ENCODE peak calls at places on chromosomes 1 and 21, in four cellular contexts. L is CD8-positive, alpha-beta memory T cell; S is HFF-Myc; Q is spleen. P is an unnamed sample.

GRCh38 chr1:243496173-243496553 is 240.3 kb downstream of the SDCCAG8 start:
- DNase-seq in L (no peak), S (no peak), Q (no peak), P (no peak)

GRCh38 chr1:155195201-155196102 is 12.2 kb downstream of the THBS3 start:
- DNase-seq in L (no peak), S (no peak), Q (no peak), P (no peak)

GRCh38 chr1:49102752-49103151 is 326.1 kb upstream of the BEND5 start:
- DNase-seq in L (no peak), S (no peak), Q (no peak), P (peak)

GRCh38 chr1:234683127-234683855 is 73.3 kb upstream of the IRF2BP2 start:
- DNase-seq in L (no peak), S (no peak), Q (no peak), P (no peak)

GRCh38 chr1:39104158-39105060 is 78.3 kb downstream of the NDUFS5 start:
- DNase-seq in L (no peak), S (no peak), Q (no peak), P (no peak)

GRCh38 chr1:153627797-153628626 is at the start of gene S100A1:
- DNase-seq in L (no peak), S (no peak), Q (no peak), P (no peak)

GRCh38 chr1:30783244-30783915 is 25.8 kb upstream of the LAPTM5 start:
- DNase-seq in L (no peak), S (no peak), Q (peak), P (no peak)

GRCh38 chr1:200062143-200062542 is 34.6 kb downstream of the NR5A2 start:
- DNase-seq in L (no peak), S (no peak), Q (no peak), P (no peak)

GRCh38 chr1:184971522-184972265 is 2.6 kb downstream of the NIBAN1 start:
- DNase-seq in L (no peak), S (no peak), Q (no peak), P (no peak)

GRCh38 chr1:169680377-169681019 is 30.9 kb downstream of the SELL start:
- DNase-seq in L (no peak), S (no peak), Q (peak), P (no peak)

GRCh38 chr1:46506470-46507219 is 17.0 kb downstream of the DMBX1 start:
- DNase-seq in L (no peak), S (no peak), Q (no peak), P (no peak)

GRCh38 chr1:44239337-44239960 is 26.2 kb downstream of the DMAP1 start:
- DNase-seq in L (no peak), S (no peak), Q (peak), P (no peak)

GRCh38 chr1:163315773-163316374 is 5.9 kb upstream of the NUF2 start:
- DNase-seq in L (peak), S (no peak), Q (no peak), P (peak)

GRCh38 chr21:36784942-36785341 is 86.0 kb downstream of the SIM2 start:
- DNase-seq in L (no peak), S (no peak), Q (no peak), P (no peak)

GRCh38 chr1:17662296-17662695 is 92.8 kb upstream of the ACTL8 start:
- DNase-seq in L (no peak), S (no peak), Q (no peak), P (no peak)

GRCh38 chr1:178051071-178051470 is 42.8 kb upstream of the RASAL2 start:
- DNase-seq in L (no peak), S (no peak), Q (no peak), P (no peak)

GRCh38 chr1:45485949-45486348 is 5.0 kb downstream of the TESK2 start:
- DNase-seq in L (no peak), S (no peak), Q (no peak), P (no peak)

GRCh38 chr1:45491464-45492260 is 699 bp upstream of the TESK2 start:
- DNase-seq in L (no peak), S (no peak), Q (peak), P (no peak)

GRCh38 chr1:45490623-45491463 is at the start of gene TESK2:
- DNase-seq in L (peak), S (peak), Q (peak), P (peak)

GRCh38 chr1:45490121-45490622 is 791 bp downstream of the TESK2 start:
- DNase-seq in L (no peak), S (no peak), Q (peak), P (no peak)

DNA sequence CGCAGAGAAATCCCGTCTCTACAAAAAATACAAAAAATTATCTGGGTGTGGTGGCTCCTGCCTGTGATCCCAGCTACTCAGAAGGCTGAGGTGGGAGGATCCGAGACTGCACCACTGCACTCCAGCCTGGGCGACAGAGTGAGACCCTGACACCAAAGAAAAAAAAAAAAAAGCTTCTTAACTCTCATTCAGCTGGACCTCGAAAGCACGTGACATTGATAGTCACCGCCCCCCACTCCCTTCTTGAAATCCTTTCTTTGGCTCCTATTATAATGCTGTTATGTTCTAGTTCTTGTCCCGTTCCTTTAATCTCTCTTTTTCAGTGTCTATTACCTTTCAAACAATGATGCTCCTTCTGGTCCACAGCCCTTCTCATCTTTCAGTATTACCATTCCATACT is 2.0 kb downstream of the TESK2 start:
- DNase-seq in L (no peak), S (no peak), Q (peak), P (no peak)
- H3K4me3 ChIP-seq in L (no peak), S (no peak), Q (no peak), P (no peak)

DNA sequence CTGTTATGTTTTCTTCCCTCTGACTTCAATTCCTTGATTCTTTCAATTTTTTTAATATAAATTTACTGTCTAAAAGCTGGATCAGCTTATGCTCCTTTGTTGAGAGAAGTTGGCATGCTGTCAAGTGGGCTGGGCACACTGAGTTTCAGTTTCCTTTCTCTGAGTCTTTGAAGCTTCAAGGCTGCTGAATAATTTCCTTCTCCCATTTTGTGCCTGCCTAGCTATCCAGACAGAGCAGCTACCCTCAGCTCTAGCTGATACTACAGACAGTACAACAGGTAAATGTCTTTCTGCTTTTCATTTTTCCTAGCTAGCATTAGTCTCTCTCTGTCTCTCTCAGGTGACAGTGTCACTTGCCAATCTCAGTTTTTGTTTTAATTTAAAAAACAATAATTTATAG is at the start of gene IFI44:
- DNase-seq in L (peak), S (peak), Q (peak), P (peak)
- H3K4me3 ChIP-seq in L (peak), S (peak), Q (peak), P (peak)

GRCh38 chr1:110341146-110341871 is 2.1 kb downstream of the RBM15 start:
- DNase-seq in L (no peak), S (no peak), Q (peak), P (no peak)

GRCh38 chr1:110344152-110344551 is 5.0 kb downstream of the RBM15 start:
- DNase-seq in L (no peak), S (no peak), Q (no peak), P (no peak)

GRCh38 chr1:110345480-110345879 is 6.3 kb downstream of the RBM15 start:
- DNase-seq in L (no peak), S (no peak), Q (no peak), P (peak)

GRCh38 chr1:110341872-110342331 is 2.7 kb downstream of the RBM15 start:
- DNase-seq in L (no peak), S (no peak), Q (no peak), P (no peak)

GRCh38 chr1:110343249-110343648 is 4.1 kb downstream of the RBM15 start:
- DNase-seq in L (no peak), S (no peak), Q (no peak), P (no peak)
- H3K4me3 ChIP-seq in L (no peak), S (peak), Q (no peak), P (no peak)

GRCh38 chr1:21851430-21852250 is 39.6 kb downstream of the LDLRAD2 start:
- DNase-seq in L (no peak), S (no peak), Q (no peak), P (no peak)
- H3K4me3 ChIP-seq in L (no peak), S (no peak), Q (no peak), P (no peak)

GRCh38 chr1:107914144-107914543 is 50.8 kb downstream of the VAV3 start:
- DNase-seq in L (no peak), S (no peak), Q (no peak), P (no peak)

GRCh38 chr1:107925565-107925964 is 39.4 kb downstream of the VAV3 start:
- DNase-seq in L (no peak), S (no peak), Q (no peak), P (no peak)

GRCh38 chr1:107920578-107920977 is 44.4 kb downstream of the VAV3 start:
- DNase-seq in L (no peak), S (no peak), Q (no peak), P (no peak)

GRCh38 chr1:107920999-107921398 is 44.0 kb downstream of the VAV3 start:
- DNase-seq in L (no peak), S (no peak), Q (no peak), P (no peak)

DNA sequence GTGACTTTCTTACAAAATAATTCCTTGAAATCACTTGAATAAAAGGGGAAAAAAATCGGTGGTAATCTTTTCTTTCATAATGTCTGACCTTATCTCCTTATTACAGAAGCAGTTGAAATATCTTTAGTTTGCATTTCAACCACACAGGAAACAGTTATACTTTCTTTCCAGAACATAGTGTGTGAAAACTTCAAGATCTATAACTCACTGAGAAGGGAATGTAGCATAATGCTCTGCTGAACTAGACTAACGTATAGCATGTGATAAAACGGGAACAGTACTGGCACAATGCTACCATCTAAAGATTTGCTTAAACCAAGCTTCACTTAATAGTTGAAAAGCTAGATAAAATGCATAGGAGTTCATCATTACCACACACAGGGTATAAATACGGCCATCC is 45.0 kb downstream of the VAV3 start:
- DNase-seq in L (no peak), S (no peak), Q (no peak), P (no peak)
- H3K4me3 ChIP-seq in L (no peak), S (no peak), Q (no peak), P (no peak)

GRCh38 chr1:239719642-239720258 is 333.4 kb downstream of the CHRM3 start:
- DNase-seq in L (peak), S (no peak), Q (no peak), P (no peak)

GRCh38 chr1:239718571-239718970 is 332.2 kb downstream of the CHRM3 start:
- DNase-seq in L (no peak), S (no peak), Q (no peak), P (no peak)

GRCh38 chr1:239722080-239722479 is 335.7 kb downstream of the CHRM3 start:
- DNase-seq in L (no peak), S (no peak), Q (no peak), P (no peak)

GRCh38 chr1:239718997-239719628 is 332.7 kb downstream of the CHRM3 start:
- DNase-seq in L (no peak), S (no peak), Q (no peak), P (no peak)

GRCh38 chr1:239717097-239718051 is 331.0 kb downstream of the CHRM3 start:
- DNase-seq in L (no peak), S (no peak), Q (no peak), P (no peak)
- H3K4me3 ChIP-seq in L (peak), S (no peak), Q (no peak), P (no peak)

GRCh38 chr1:230868736-230869385 is 540 bp upstream of the C1orf198 start:
- DNase-seq in L (no peak), S (no peak), Q (peak), P (no peak)

GRCh38 chr1:230867119-230867902 is 1.0 kb downstream of the C1orf198 start:
- DNase-seq in L (no peak), S (no peak), Q (no peak), P (no peak)

GRCh38 chr1:230870916-230871315 is 2.6 kb upstream of the C1orf198 start:
- DNase-seq in L (no peak), S (no peak), Q (no peak), P (no peak)

GRCh38 chr1:230867903-230868735 is at the start of gene C1orf198:
- DNase-seq in L (peak), S (no peak), Q (peak), P (no peak)

DNA sequence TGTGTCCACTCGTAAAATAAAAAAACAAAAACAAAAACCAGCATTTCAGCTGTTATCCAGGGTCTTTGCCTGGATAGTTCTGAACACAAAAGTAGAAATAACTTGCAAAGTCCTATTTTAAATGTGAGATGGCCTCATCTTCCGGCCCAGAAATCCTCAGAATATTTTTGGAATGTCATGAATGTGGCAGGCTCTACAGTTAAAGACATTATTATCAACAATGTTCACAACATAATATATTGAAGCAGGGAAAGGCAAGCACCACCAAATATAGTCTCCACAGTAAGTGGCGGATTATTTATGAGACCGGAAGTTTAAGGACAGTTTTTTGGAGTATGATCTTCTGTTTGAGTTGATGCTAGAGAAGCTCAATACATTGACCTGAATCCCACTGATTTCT is 1.2 kb upstream of the C1orf198 start:
- DNase-seq in L (no peak), S (no peak), Q (no peak), P (no peak)
- H3K4me3 ChIP-seq in L (no peak), S (peak), Q (no peak), P (peak)

DNA sequence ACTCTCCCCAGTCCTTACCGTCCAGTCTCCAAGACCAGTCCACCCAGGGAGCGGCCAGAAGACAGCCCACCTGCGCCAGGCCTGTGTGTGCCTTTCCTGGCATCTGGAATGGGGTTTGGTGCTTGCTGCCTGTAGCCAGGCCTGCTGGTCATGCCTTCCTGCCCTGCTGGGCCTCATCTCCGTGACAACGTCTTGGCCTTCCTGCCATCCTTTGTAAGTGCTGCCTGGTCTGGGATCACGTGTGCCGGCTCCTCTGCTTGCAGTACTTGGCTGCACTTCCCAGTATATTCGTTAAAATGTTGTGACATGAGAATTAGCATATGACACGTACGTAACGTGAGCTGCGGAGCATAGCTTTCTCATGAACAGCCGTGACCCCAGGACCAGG is 145.3 kb upstream of the COL6A1 start:
- DNase-seq in L (no peak), S (no peak), Q (no peak), P (no peak)
- H3K4me3 ChIP-seq in L (no peak), S (no peak), Q (no peak), P (no peak)

P was measured in astrocyte of the cerebellum.